ENCODE peak calls at places on chromosomes 4 and X, in five cellular contexts. A is adipocyte, Q is choroid plexus epithelial cell, T is T-cell, Y is T follicular helper cell. E is an unnamed sample.

GRCh38 chr4:81606796-81607550 is 135.3 kb upstream of the RASGEF1B start:
- DNase-seq in A (no peak), Q (peak), T (no peak), Y (no peak), E (no peak)

GRCh38 chr4:18398661-18399060 is 377.1 kb upstream of the LCORL start:
- DNase-seq in A (no peak), Q (no peak), T (no peak), Y (no peak), E (no peak)

GRCh38 chr4:545612-546011 is 30.5 kb downstream of the TMEM271 start:
- DNase-seq in A (no peak), Q (no peak), T (no peak), Y (no peak), E (no peak)

GRCh38 chrX:86133761-86134160 is 14.5 kb upstream of the DACH2 start:
- DNase-seq in A (peak), Q (peak), T (no peak), Y (no peak), E (no peak)

GRCh38 chrX:24343719-24344118 is 16.7 kb upstream of the SUPT20HL1 start:
- DNase-seq in A (no peak), Q (no peak), T (no peak), Y (no peak), E (no peak)

GRCh38 chrX:105211051-105211575 is 9.4 kb downstream of the TEX13A start:
- DNase-seq in A (peak), Q (no peak), T (no peak), Y (no peak), E (no peak)

GRCh38 chr4:2570551-2571222 is 34.2 kb downstream of the FAM193A start:
- DNase-seq in A (no peak), Q (no peak), T (peak), Y (peak), E (peak)

GRCh38 chr4:150381671-150382427 is 200.1 kb upstream of the MAB21L2 start:
- DNase-seq in A (peak), Q (peak), T (no peak), Y (no peak), E (no peak)

GRCh38 chr4:55008166-55009056 is 117.0 kb downstream of the KDR start:
- DNase-seq in A (no peak), Q (no peak), T (no peak), Y (no peak), E (no peak)

GRCh38 chrX:31314921-31315320 is 243.1 kb upstream of the FTHL17 start:
- DNase-seq in A (peak), Q (peak), T (no peak), Y (no peak), E (no peak)

GRCh38 chr4:152508386-152508785 is 27.5 kb downstream of the FBXW7 start:
- DNase-seq in A (no peak), Q (no peak), T (no peak), Y (no peak), E (no peak)

GRCh38 chr4:17712166-17712565 is 69.3 kb downstream of the FAM184B start:
- DNase-seq in A (no peak), Q (no peak), T (no peak), Y (no peak), E (no peak)

GRCh38 chrX:576904-577303 is 53.7 kb upstream of the SHOX start:
- DNase-seq in A (no peak), Q (no peak), T (no peak), Y (no peak), E (no peak)

GRCh38 chrX:25010784-25011588 is 4.8 kb downstream of the ARX start:
- DNase-seq in A (no peak), Q (no peak), T (no peak), Y (no peak), E (no peak)

GRCh38 chr4:80206541-80207171 is 9.4 kb downstream of the PRDM8 start:
- DNase-seq in A (no peak), Q (peak), T (no peak), Y (no peak), E (peak)

GRCh38 chr4:169611991-169612868 is at the start of gene NEK1:
- DNase-seq in A (peak), Q (peak), T (peak), Y (peak), E (peak)

GRCh38 chr4:154013576-154013975 is 224.7 kb upstream of the SFRP2 start:
- DNase-seq in A (no peak), Q (no peak), T (no peak), Y (no peak), E (no peak)